ENCODE peak calls at places on chromosomes 6 and 20, in six cellular contexts. Y is AG08395, O is HTR-8/SVneo, V is HEK293T, C is GM13977, K is D341Med. D is an unnamed sample.

GRCh38 chr20:39195495-39196129 is 233.5 kb downstream of the DHX35 start:
- DNase-seq in C (no peak), Y (no peak), O (no peak), K (no peak), V (no peak), D (no peak)

GRCh38 chr6:14863896-14864850 is 381.7 kb upstream of the JARID2 start:
- DNase-seq in V (peak; percentile 25), K (no peak), Y (no peak), O (no peak), C (no peak), D (no peak)

GRCh38 chr20:48065833-48066232 is 280.6 kb upstream of the SULF2 start:
- DNase-seq in K (no peak), V (no peak), Y (no peak), C (no peak), O (no peak), D (no peak)

GRCh38 chr6:72844614-72845013 is 222.8 kb downstream of the KCNQ5 start:
- DNase-seq in C (no peak), Y (no peak), K (no peak), V (no peak), O (no peak), D (no peak)

GRCh38 chr6:90432937-90433336 is 136.3 kb upstream of the BACH2 start:
- DNase-seq in V (no peak), K (no peak), Y (no peak), O (no peak), C (no peak), D (no peak)

GRCh38 chr6:53727748-53728147 is 62.2 kb upstream of the KLHL31 start:
- DNase-seq in K (no peak), V (no peak), O (peak; percentile 13), C (no peak), Y (peak; percentile 41), D (peak; percentile 57)

GRCh38 chr6:21748343-21749063 is 155.0 kb downstream of the SOX4 start:
- DNase-seq in C (no peak), K (no peak), V (peak; percentile 50), O (no peak), Y (no peak), D (no peak)

GRCh38 chr20:34215711-34216381 is 25.4 kb upstream of the ASIP start:
- DNase-seq in O (peak; percentile 75), Y (peak; percentile 69), K (peak; percentile 36), V (peak; percentile 77), C (peak; percentile 29), D (peak; percentile 84)

GRCh38 chr6:3885262-3886036 is 36.3 kb downstream of the FAM50B start:
- DNase-seq in O (peak; percentile 45), Y (no peak), C (no peak), V (peak; percentile 19), K (peak; percentile 58), D (no peak)

GRCh38 chr6:40509716-40510260 is 77.4 kb downstream of the LRFN2 start:
- DNase-seq in Y (no peak), K (no peak), V (no peak), C (no peak), O (no peak), D (no peak)

GRCh38 chr6:124076336-124077048 is 272.8 kb downstream of the NKAIN2 start:
- DNase-seq in Y (no peak), V (peak; percentile 44), K (peak; percentile 18), C (no peak), O (no peak), D (no peak)

GRCh38 chr20:35307666-35308653 is 15.7 kb upstream of the FAM83C start:
- DNase-seq in V (no peak), O (no peak), Y (peak; percentile 79), K (no peak), C (no peak), D (peak; percentile 77)

GRCh38 chr6:26743157-26743821 is 83.7 kb upstream of the ZNF322 start:
- DNase-seq in K (peak; percentile 51), V (peak; percentile 50), O (no peak), Y (peak; percentile 62), C (peak; percentile 1), D (peak; percentile 49)

GRCh38 chr6:157224178-157224956 is 99.0 kb downstream of the TMEM242 start:
- DNase-seq in O (no peak), V (no peak), C (no peak), K (no peak), Y (no peak), D (no peak)

GRCh38 chr20:48453477-48454093 is 374.2 kb downstream of the PREX1 start:
- DNase-seq in K (no peak), C (no peak), V (no peak), O (no peak), Y (no peak), D (no peak)

GRCh38 chr20:53208110-53208908 is 236.2 kb downstream of the TSHZ2 start:
- DNase-seq in V (peak; percentile 41), K (no peak), Y (no peak), O (no peak), C (no peak), D (no peak)

GRCh38 chr20:44006126-44006525 is 91.5 kb downstream of the TOX2 start:
- DNase-seq in O (no peak), C (no peak), K (no peak), V (no peak), Y (no peak), D (no peak)

GRCh38 chr6:40440083-40440482 is 147.1 kb downstream of the LRFN2 start:
- DNase-seq in V (no peak), K (no peak), O (no peak), Y (no peak), C (no peak), D (no peak)

GRCh38 chr6:166435574-166435973 is 52.8 kb upstream of the MPC1 start:
- DNase-seq in V (no peak), K (no peak), Y (no peak), C (no peak), O (no peak), D (no peak)

GRCh38 chr6:63565727-63566625 is 6.3 kb upstream of the LOC128125822 start:
- DNase-seq in V (no peak), Y (no peak), K (no peak), O (no peak), C (no peak), D (no peak)

GRCh38 chr20:14865169-14865568 is 527.8 kb upstream of the FLRT3 start:
- DNase-seq in O (no peak), K (no peak), C (no peak), Y (no peak), V (no peak), D (no peak)

GRCh38 chr6:67768972-67769371 is 866.1 kb upstream of the ADGRB3 start:
- DNase-seq in Y (no peak), V (no peak), O (no peak), K (no peak), C (no peak), D (no peak)

GRCh38 chr6:87351583-87351982 is 7.0 kb downstream of the C6orf163 start:
- DNase-seq in C (no peak), O (no peak), V (no peak), K (no peak), Y (no peak), D (no peak)

GRCh38 chr6:107957165-107957908 is 671 bp downstream of the SEC63 start:
- DNase-seq in V (no peak), C (peak; percentile 71), K (peak; percentile 60), O (peak; percentile 28), Y (peak; percentile 69), D (peak; percentile 69)

GRCh38 chr20:33015700-33016580 is 8.4 kb downstream of the BPIFB2 start:
- DNase-seq in O (no peak), V (no peak), K (no peak), C (no peak), Y (no peak), D (no peak)

GRCh38 chr20:51624157-51624731 is 81.7 kb upstream of the NFATC2 start:
- DNase-seq in V (peak; percentile 79), O (peak; percentile 92), C (peak; percentile 83), K (peak; percentile 75), Y (peak; percentile 80), D (peak; percentile 85)

GRCh38 chr6:34302929-34303328 is 54.1 kb upstream of the SMIM29 start:
- DNase-seq in C (no peak), V (no peak), Y (no peak), K (no peak), O (no peak), D (no peak)

GRCh38 chr20:51300104-51300503 is 242.4 kb downstream of the NFATC2 start:
- DNase-seq in C (no peak), K (no peak), Y (no peak), V (no peak), O (no peak), D (no peak)

GRCh38 chr20:57618091-57618765 is 2.0 kb downstream of the ZBP1 start:
- DNase-seq in O (peak; percentile 79), Y (no peak), V (no peak), C (no peak), K (no peak), D (no peak)

GRCh38 chr6:92684386-92684785 is 735.0 kb downstream of the EPHA7 start:
- DNase-seq in C (no peak), K (no peak), Y (no peak), O (no peak), V (no peak), D (no peak)

GRCh38 chr6:142374965-142375733 is 73.3 kb downstream of the ADGRG6 start:
- DNase-seq in K (no peak), O (peak; percentile 58), C (no peak), V (no peak), Y (peak; percentile 51), D (peak; percentile 44)